ENCODE peak calls at places on chromosomes 16 and 17, in six cellular contexts. One of them, this sample, is unnamed.

GRCh38 chr17:68972119-68972704 is 17.0 kb upstream of the ABCA8 start:
- DNase-seq in mucosa of descending colon: peak; percentile 21
- DNase-seq in astrocyte of the cerebellum: no peak
- DNase-seq in glutamatergic neuron: no peak
- DNase-seq in GM10248: peak; percentile 26
- DNase-seq in Calu3: peak; percentile 5
- DNase-seq in this sample: peak; percentile 18

GRCh38 chr17:73424571-73424970 is 112.8 kb upstream of the CDC42EP4 start:
- DNase-seq in mucosa of descending colon: no peak
- DNase-seq in astrocyte of the cerebellum: no peak
- DNase-seq in glutamatergic neuron: no peak
- DNase-seq in GM10248: no peak
- DNase-seq in Calu3: no peak
- DNase-seq in this sample: no peak

GRCh38 chr16:84810518-84811273 is 9.1 kb upstream of the CRISPLD2 start:
- DNase-seq in mucosa of descending colon: no peak
- DNase-seq in astrocyte of the cerebellum: peak; percentile 67
- DNase-seq in glutamatergic neuron: no peak
- DNase-seq in GM10248: peak; percentile 58
- DNase-seq in Calu3: no peak
- DNase-seq in this sample: peak; percentile 58

GRCh38 chr16:85484337-85485295 is 128.5 kb upstream of the GSE1 start:
- DNase-seq in mucosa of descending colon: peak; percentile 41
- DNase-seq in astrocyte of the cerebellum: no peak
- DNase-seq in glutamatergic neuron: no peak
- DNase-seq in GM10248: no peak
- DNase-seq in Calu3: no peak
- DNase-seq in this sample: no peak

GRCh38 chr17:859461-860195 is 77.5 kb downstream of the MRM3 start:
- DNase-seq in mucosa of descending colon: peak; percentile 47
- DNase-seq in astrocyte of the cerebellum: no peak
- DNase-seq in glutamatergic neuron: no peak
- DNase-seq in GM10248: no peak
- DNase-seq in Calu3: no peak
- DNase-seq in this sample: no peak

GRCh38 chr16:48112603-48113400 is 43.0 kb downstream of the ABCC12 start:
- DNase-seq in mucosa of descending colon: no peak
- DNase-seq in astrocyte of the cerebellum: no peak
- DNase-seq in glutamatergic neuron: no peak
- DNase-seq in GM10248: no peak
- DNase-seq in Calu3: no peak
- DNase-seq in this sample: no peak

GRCh38 chr17:5629133-5629532 is 44.8 kb upstream of the NLRP1 start:
- DNase-seq in mucosa of descending colon: no peak
- DNase-seq in astrocyte of the cerebellum: no peak
- DNase-seq in glutamatergic neuron: no peak
- DNase-seq in GM10248: no peak
- DNase-seq in Calu3: no peak
- DNase-seq in this sample: no peak

GRCh38 chr16:27520982-27521673 is 28.6 kb downstream of the GTF3C1 start:
- DNase-seq in mucosa of descending colon: no peak
- DNase-seq in astrocyte of the cerebellum: no peak
- DNase-seq in glutamatergic neuron: no peak
- DNase-seq in GM10248: no peak
- DNase-seq in Calu3: no peak
- DNase-seq in this sample: no peak

GRCh38 chr17:50274142-50274944 is at the start of gene TMEM92:
- DNase-seq in mucosa of descending colon: peak; percentile 85
- DNase-seq in astrocyte of the cerebellum: no peak
- DNase-seq in glutamatergic neuron: no peak
- DNase-seq in GM10248: no peak
- DNase-seq in Calu3: peak; percentile 85
- DNase-seq in this sample: no peak

GRCh38 chr17:62727916-62728672 is 80.0 kb downstream of the MARCHF10 start:
- DNase-seq in mucosa of descending colon: no peak
- DNase-seq in astrocyte of the cerebellum: no peak
- DNase-seq in glutamatergic neuron: peak; percentile 45
- DNase-seq in GM10248: no peak
- DNase-seq in Calu3: no peak
- DNase-seq in this sample: peak; percentile 26
- TF ChIP-seq CTCF in mucosa of descending colon: no peak
- TF ChIP-seq CTCF in astrocyte of the cerebellum: peak; percentile 4
- TF ChIP-seq CTCF in glutamatergic neuron: no peak
- TF ChIP-seq CTCF in GM10248: peak; percentile 6
- TF ChIP-seq CTCF in Calu3: no peak
- TF ChIP-seq CTCF in this sample: no peak

GRCh38 chr17:12290207-12290606 is 269.5 kb downstream of the MAP2K4 start:
- DNase-seq in mucosa of descending colon: no peak
- DNase-seq in astrocyte of the cerebellum: no peak
- DNase-seq in glutamatergic neuron: no peak
- DNase-seq in GM10248: no peak
- DNase-seq in Calu3: no peak
- DNase-seq in this sample: no peak
- TF ChIP-seq CTCF in mucosa of descending colon: no peak
- TF ChIP-seq CTCF in astrocyte of the cerebellum: no peak
- TF ChIP-seq CTCF in glutamatergic neuron: no peak
- TF ChIP-seq CTCF in GM10248: no peak
- TF ChIP-seq CTCF in Calu3: no peak
- TF ChIP-seq CTCF in this sample: no peak

GRCh38 chr16:66551788-66552287 is 538 bp upstream of the CKLF start:
- DNase-seq in mucosa of descending colon: peak; percentile 16
- DNase-seq in astrocyte of the cerebellum: no peak
- DNase-seq in glutamatergic neuron: no peak
- DNase-seq in GM10248: no peak
- DNase-seq in Calu3: no peak
- DNase-seq in this sample: no peak
- TF ChIP-seq CTCF in mucosa of descending colon: no peak
- TF ChIP-seq CTCF in astrocyte of the cerebellum: no peak
- TF ChIP-seq CTCF in glutamatergic neuron: no peak
- TF ChIP-seq CTCF in GM10248: no peak
- TF ChIP-seq CTCF in Calu3: no peak
- TF ChIP-seq CTCF in this sample: no peak

GRCh38 chr16:49529646-49530045 is 156.0 kb downstream of the C16orf78 start:
- DNase-seq in mucosa of descending colon: no peak
- DNase-seq in astrocyte of the cerebellum: no peak
- DNase-seq in glutamatergic neuron: no peak
- DNase-seq in GM10248: no peak
- DNase-seq in Calu3: no peak
- DNase-seq in this sample: peak; percentile 73

GRCh38 chr16:49528035-49528434 is 154.4 kb downstream of the C16orf78 start:
- DNase-seq in mucosa of descending colon: no peak
- DNase-seq in astrocyte of the cerebellum: no peak
- DNase-seq in glutamatergic neuron: no peak
- DNase-seq in GM10248: no peak
- DNase-seq in Calu3: no peak
- DNase-seq in this sample: no peak

GRCh38 chr16:49526966-49527365 is 153.4 kb downstream of the C16orf78 start:
- DNase-seq in mucosa of descending colon: no peak
- DNase-seq in astrocyte of the cerebellum: no peak
- DNase-seq in glutamatergic neuron: no peak
- DNase-seq in GM10248: no peak
- DNase-seq in Calu3: no peak
- DNase-seq in this sample: no peak

GRCh38 chr16:49528564-49529150 is 155.1 kb downstream of the C16orf78 start:
- DNase-seq in mucosa of descending colon: no peak
- DNase-seq in astrocyte of the cerebellum: no peak
- DNase-seq in glutamatergic neuron: no peak
- DNase-seq in GM10248: no peak
- DNase-seq in Calu3: no peak
- DNase-seq in this sample: no peak

DNA sequence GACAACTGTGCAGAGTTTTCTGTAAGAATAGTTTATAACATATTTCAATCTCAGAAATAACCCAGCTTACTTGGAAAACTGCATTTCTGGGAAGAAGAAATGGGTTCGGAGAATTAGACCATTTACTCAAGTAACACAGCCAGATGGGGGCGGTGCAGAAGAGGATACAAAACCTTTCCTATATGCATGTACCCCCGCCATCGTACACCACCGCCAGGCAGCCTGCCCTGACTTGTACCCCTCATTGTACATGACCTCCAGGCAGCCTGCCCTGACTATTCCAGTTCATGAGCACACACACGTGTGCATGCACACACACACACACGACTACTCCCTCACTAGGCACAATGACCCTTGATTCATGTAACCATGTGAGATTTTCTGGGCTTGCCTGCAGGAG is 154.0 kb downstream of the C16orf78 start:
- DNase-seq in mucosa of descending colon: no peak
- DNase-seq in astrocyte of the cerebellum: no peak
- DNase-seq in glutamatergic neuron: no peak
- DNase-seq in GM10248: no peak
- DNase-seq in Calu3: no peak
- DNase-seq in this sample: no peak
- TF ChIP-seq CTCF in mucosa of descending colon: no peak
- TF ChIP-seq CTCF in astrocyte of the cerebellum: no peak
- TF ChIP-seq CTCF in glutamatergic neuron: no peak
- TF ChIP-seq CTCF in GM10248: no peak
- TF ChIP-seq CTCF in Calu3: no peak
- TF ChIP-seq CTCF in this sample: no peak

This sample was measured in GM12865.